ENCODE peak calls at places on chromosomes 1 and 21, in four cellular contexts. Y, T, F and R are unnamed samples.

GRCh38 chr1:110875216-110875731 is 2.3 kb downstream of the CD53 start:
- DNase-seq in Y (peak), T (no peak), F (no peak), R (no peak)

GRCh38 chr1:1199961-1200875 is 6.2 kb downstream of the TNFRSF18 start:
- DNase-seq in Y (no peak), T (no peak), F (no peak), R (no peak)

GRCh38 chr1:200336111-200336845 is 73.6 kb downstream of the ZNF281 start:
- DNase-seq in Y (no peak), T (no peak), F (peak), R (no peak)

GRCh38 chr21:43207868-43208267 is 39.1 kb downstream of the CRYAA start:
- DNase-seq in Y (no peak), T (no peak), F (no peak), R (peak)

GRCh38 chr21:43719748-43720538 is 1.0 kb downstream of the PDXK start:
- DNase-seq in Y (no peak), T (no peak), F (no peak), R (no peak)

GRCh38 chr1:177329871-177330270 is 159.1 kb downstream of the BRINP2 start:
- DNase-seq in Y (no peak), T (no peak), F (no peak), R (no peak)

GRCh38 chr1:219443763-219444162 is 169.1 kb downstream of the ZC3H11B start:
- DNase-seq in Y (no peak), T (no peak), F (no peak), R (no peak)

GRCh38 chr1:4963251-4963650 is 308.8 kb downstream of the AJAP1 start:
- DNase-seq in Y (no peak), T (no peak), F (no peak), R (no peak)

GRCh38 chr1:187396226-187396625 is 567.5 kb downstream of the PLA2G4A start:
- DNase-seq in Y (no peak), T (no peak), F (peak), R (no peak)

GRCh38 chr21:9730866-9731265 is 790.5 kb upstream of the TPTE start:
- DNase-seq in Y (no peak), T (peak), F (no peak), R (no peak)

GRCh38 chr1:109388884-109389637 is 8.7 kb downstream of the SORT1 start:
- DNase-seq in Y (no peak), T (no peak), F (no peak), R (no peak)

GRCh38 chr1:178581351-178581951 is 68.5 kb downstream of the TEX35 start:
- DNase-seq in Y (no peak), T (no peak), F (no peak), R (peak)

GRCh38 chr1:99808391-99809115 is 41.6 kb upstream of the AGL start:
- DNase-seq in Y (no peak), T (no peak), F (peak), R (no peak)

GRCh38 chr1:106523448-106523847 is 533.0 kb upstream of the PRMT6 start:
- DNase-seq in Y (no peak), T (no peak), F (no peak), R (no peak)

GRCh38 chr1:36320291-36320758 is 3.1 kb downstream of the EVA1B start:
- DNase-seq in Y (no peak), T (no peak), F (no peak), R (no peak)

GRCh38 chr21:30340714-30341573 is 3.5 kb upstream of the KRTAP27-1 start:
- DNase-seq in Y (peak), T (no peak), F (peak), R (no peak)

GRCh38 chr1:1021860-1022259 is 1.9 kb downstream of the AGRN start:
- DNase-seq in Y (no peak), T (no peak), F (peak), R (no peak)

GRCh38 chr1:150106331-150106730 is 38.8 kb downstream of the VPS45 start:
- DNase-seq in Y (no peak), T (no peak), F (peak), R (no peak)

GRCh38 chr1:44050261-44050660 is 19.0 kb upstream of the SLC6A9 start:
- DNase-seq in Y (no peak), T (no peak), F (no peak), R (no peak)

GRCh38 chr1:41754540-41754939 is 164.2 kb downstream of the HIVEP3 start:
- DNase-seq in Y (no peak), T (no peak), F (no peak), R (no peak)

GRCh38 chr1:147826259-147826658 is 65.9 kb upstream of the GJA5 start:
- DNase-seq in Y (no peak), T (no peak), F (no peak), R (no peak)

GRCh38 chr1:232891656-232892317 is 58.6 kb upstream of the NTPCR start:
- DNase-seq in Y (no peak), T (no peak), F (no peak), R (no peak)

GRCh38 chr1:36856126-36856525 is 178.2 kb downstream of the GRIK3 start:
- DNase-seq in Y (no peak), T (no peak), F (no peak), R (no peak)